ENCODE peak calls at places on chromosomes 7 and 10, in six cellular contexts. E is endodermal cell, K is heart left ventricle, B is Karpas-422, P is HCT116, I is osteoblast. M is an unnamed sample.

GRCh38 chr7:137886706-137887105 is 39.9 kb upstream of the DGKI start:
- DNase-seq in E (no peak), K (no peak), B (no peak), P (no peak), I (no peak), M (no peak)

GRCh38 chr7:36615877-36616276 is 108.4 kb downstream of the AOAH start:
- DNase-seq in E (peak; percentile 50), K (no peak), B (no peak), P (no peak), I (no peak), M (peak; percentile 46)

GRCh38 chr7:33940503-33940902 is 35.2 kb downstream of the BMPER start:
- DNase-seq in E (no peak), K (no peak), B (no peak), P (no peak), I (no peak), M (no peak)

GRCh38 chr10:59965899-59966650 is 59.7 kb upstream of the CCDC6 start:
- DNase-seq in E (no peak), K (no peak), B (no peak), P (no peak), I (no peak), M (no peak)

GRCh38 chr7:70619130-70619529 is 512.8 kb upstream of the GALNT17 start:
- DNase-seq in E (peak; percentile 79), K (no peak), B (no peak), P (no peak), I (no peak), M (peak; percentile 74)

GRCh38 chr7:80151274-80151665 is 16.6 kb downstream of the GNAI1 start:
- DNase-seq in E (no peak), K (no peak), B (no peak), P (no peak), I (no peak), M (no peak)

GRCh38 chr10:131934769-131935168 is 34.0 kb downstream of the PPP2R2D start:
- DNase-seq in E (peak; percentile 78), K (no peak), B (no peak), P (no peak), I (no peak), M (no peak)

GRCh38 chr10:78139336-78139735 is 105.7 kb downstream of the RPS24 start:
- DNase-seq in E (peak; percentile 71), K (peak; percentile 29), B (no peak), P (no peak), I (no peak), M (peak; percentile 70)

GRCh38 chr10:34252111-34252510 is 563.0 kb downstream of the PARD3 start:
- DNase-seq in E (peak; percentile 93), K (peak; percentile 69), B (no peak), P (peak; percentile 28), I (no peak), M (peak; percentile 32)

GRCh38 chr7:158174947-158175346 is 412.7 kb downstream of the PTPRN2 start:
- DNase-seq in E (no peak), K (no peak), B (no peak), P (no peak), I (no peak), M (no peak)

GRCh38 chr7:7438851-7439250 is 96.8 kb downstream of the COL28A1 start:
- DNase-seq in E (no peak), K (no peak), B (no peak), P (peak; percentile 87), I (peak; percentile 89), M (no peak)

GRCh38 chr10:17249820-17250219 is 21.8 kb downstream of the VIM start:
- DNase-seq in E (no peak), K (no peak), B (no peak), P (peak; percentile 29), I (no peak), M (no peak)

GRCh38 chr7:22194633-22195273 is 162.2 kb downstream of the RAPGEF5 start:
- DNase-seq in E (no peak), K (no peak), B (no peak), P (no peak), I (no peak), M (no peak)

GRCh38 chr7:22195402-22195801 is 161.6 kb downstream of the RAPGEF5 start:
- DNase-seq in E (no peak), K (no peak), B (no peak), P (no peak), I (no peak), M (no peak)

GRCh38 chr7:22190736-22191135 is 166.2 kb downstream of the RAPGEF5 start:
- DNase-seq in E (no peak), K (no peak), B (no peak), P (no peak), I (no peak), M (no peak)

GRCh38 chr7:22192778-22193177 is 164.2 kb downstream of the RAPGEF5 start:
- DNase-seq in E (no peak), K (no peak), B (no peak), P (no peak), I (no peak), M (no peak)

GRCh38 chr7:22193361-22194016 is 163.5 kb downstream of the RAPGEF5 start:
- DNase-seq in E (peak; percentile 91), K (no peak), B (no peak), P (no peak), I (no peak), M (peak; percentile 19)
- H3K4me3 ChIP-seq in E (peak overlapping the region; percentile 84), K (no peak overlapping the region), B (no peak overlapping the region), P (no peak overlapping the region), I (peak overlapping the region; percentile 64), M (peak overlapping the region; percentile 46)

GRCh38 chr10:100353770-100354485 is 6.9 kb downstream of the SCD start:
- DNase-seq in E (peak; percentile 19), K (no peak), B (no peak), P (no peak), I (no peak), M (no peak)

GRCh38 chr10:100355069-100355468 is 8.0 kb downstream of the SCD start:
- DNase-seq in E (no peak), K (no peak), B (no peak), P (no peak), I (no peak), M (no peak)

GRCh38 chr10:100359030-100359432 is 12.0 kb downstream of the SCD start:
- DNase-seq in E (peak; percentile 72), K (no peak), B (no peak), P (no peak), I (peak; percentile 62), M (no peak)

GRCh38 chr10:100357073-100357858 is 10.2 kb downstream of the SCD start:
- DNase-seq in E (peak; percentile 9), K (no peak), B (no peak), P (no peak), I (no peak), M (no peak)

DNA sequence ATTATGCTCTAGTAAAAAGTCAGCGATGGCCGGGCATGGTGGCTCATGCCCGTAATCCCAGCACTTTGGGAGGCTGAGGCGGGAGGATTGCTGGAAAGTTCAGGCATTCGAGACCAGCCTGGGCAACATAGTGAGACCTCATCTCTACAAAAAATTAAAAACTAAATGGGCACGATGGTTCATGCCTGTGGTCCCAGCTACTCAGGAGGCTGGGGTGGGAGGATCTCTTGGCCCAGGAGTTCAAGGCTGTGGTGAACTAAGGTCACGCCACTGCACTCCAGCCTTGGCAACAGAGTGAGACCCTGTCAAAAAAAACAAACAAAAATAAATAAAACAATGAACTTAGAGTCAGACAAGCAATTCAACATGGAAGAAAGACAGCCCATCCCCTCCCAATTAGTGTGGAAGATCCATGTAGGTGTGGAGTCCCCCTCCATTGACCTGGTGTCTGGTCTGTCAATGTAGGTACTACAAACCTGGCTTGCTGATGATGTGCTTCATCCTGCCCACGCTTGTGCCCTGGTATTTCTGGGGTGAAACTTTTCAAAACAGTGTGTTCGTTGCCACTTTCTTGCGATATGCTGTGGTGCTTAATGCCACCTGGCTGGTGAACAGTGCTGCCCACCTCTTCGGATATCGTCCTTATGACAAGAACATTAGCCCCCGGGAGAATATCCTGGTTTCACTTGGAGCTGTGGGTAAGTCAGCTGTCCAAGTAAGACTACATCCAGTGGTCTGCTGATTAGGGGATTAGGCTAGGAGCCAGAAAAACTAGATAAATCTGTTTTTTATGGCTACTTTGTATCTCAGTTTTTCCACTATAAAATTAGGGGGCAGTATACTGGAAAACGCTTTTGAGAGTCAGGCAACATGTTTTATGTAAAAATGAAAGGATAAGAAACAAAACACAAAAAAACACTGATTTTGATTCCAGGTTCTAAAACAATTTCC is 9.3 kb downstream of the SCD start:
- DNase-seq in E (peak; percentile 29), K (no peak), B (no peak), P (no peak), I (no peak), M (no peak)
- H3K36me3 ChIP-seq in E (peaks cover 83% of the 10 kb centered on the region), K (no peaks in the 10 kb centered on the region), B (peaks cover 90% of the 10 kb centered on the region), P (peaks cover 75% of the 10 kb centered on the region), I (peaks cover 44% of the 10 kb centered on the region), M (peaks cover 79% of the 10 kb centered on the region)

GRCh38 chr10:24288581-24288980 is 79.6 kb downstream of the KIAA1217 start:
- DNase-seq in E (no peak), K (no peak), B (no peak), P (no peak), I (no peak), M (no peak)
- H3K27me3 ChIP-seq in E (no peaks in the 10 kb centered on the region), K (no peaks in the 10 kb centered on the region), B (no peaks in the 10 kb centered on the region), P (no peaks in the 10 kb centered on the region), I (no peaks in the 10 kb centered on the region), M (no peaks in the 10 kb centered on the region)

DNA sequence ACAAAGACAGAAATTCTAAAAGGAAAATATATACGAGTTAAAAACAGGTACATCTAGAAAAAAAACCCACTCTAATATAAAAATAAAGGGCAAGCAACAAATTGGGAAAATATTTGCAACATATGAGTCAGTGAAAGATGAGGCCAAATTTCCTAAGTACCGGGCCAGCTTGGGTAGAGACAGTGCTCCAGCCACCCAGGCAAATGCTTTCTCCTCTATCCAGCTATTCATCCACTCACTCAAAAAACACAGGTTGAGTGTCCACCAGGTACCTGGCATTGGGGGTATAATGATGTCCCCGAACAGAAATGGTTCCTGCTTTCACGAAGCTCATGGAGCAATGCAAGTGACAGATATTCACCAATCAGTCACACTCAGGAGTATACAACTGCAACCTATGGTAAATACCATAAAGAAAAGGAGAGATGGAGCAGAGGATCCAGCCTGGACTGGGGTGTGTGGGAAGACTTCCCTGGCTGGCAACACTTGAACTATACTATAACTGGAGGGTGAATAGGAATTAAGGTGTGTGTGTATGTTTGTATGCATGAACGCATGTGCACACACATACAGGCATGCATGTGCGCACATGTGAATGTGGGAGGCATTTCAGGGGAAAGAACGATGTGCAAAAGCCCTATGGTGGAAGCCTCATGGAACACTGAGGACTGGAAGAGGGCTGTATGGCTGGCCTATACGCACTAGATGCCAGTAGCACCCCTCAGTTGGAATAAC is 2.3 kb downstream of the ARHGAP22 start:
- DNase-seq in E (no peak), K (no peak), B (no peak), P (no peak), I (no peak), M (no peak)
- H3K4me3 ChIP-seq in E (no peak overlapping the region), K (no peak overlapping the region), B (no peak overlapping the region), P (no peak overlapping the region), I (peak overlapping the region; percentile 59), M (no peak overlapping the region)

DNA sequence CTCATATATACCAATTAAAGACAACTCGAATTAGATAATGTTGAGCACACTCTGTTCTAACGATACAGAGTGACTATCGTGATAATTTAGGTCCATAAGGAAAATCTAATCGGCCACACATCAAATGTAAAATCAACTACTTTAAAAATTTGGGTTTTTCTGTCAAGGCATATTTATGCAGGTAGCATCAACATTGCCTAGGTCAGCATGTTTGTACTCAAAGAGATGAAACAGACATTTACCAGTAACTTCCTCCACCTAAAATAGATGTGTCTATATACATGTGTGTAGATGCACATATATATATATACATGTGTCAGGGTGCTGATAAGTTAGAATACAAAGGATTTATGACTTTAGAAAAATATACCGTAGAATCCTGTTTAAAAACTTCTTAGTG is 22.0 kb downstream of the PSMC2 start:
- DNase-seq in E (no peak), K (no peak), B (no peak), P (no peak), I (no peak), M (no peak)
- H3K36me3 ChIP-seq in E (peaks cover 53% of the 10 kb centered on the region), K (peaks cover 57% of the 10 kb centered on the region), B (peaks cover 30% of the 10 kb centered on the region), P (peaks cover 30% of the 10 kb centered on the region), I (peaks cover 50% of the 10 kb centered on the region), M (peaks cover 18% of the 10 kb centered on the region)

GRCh38 chr10:99236627-99237309 is 1.1 kb upstream of the HPSE2 start:
- DNase-seq in E (peak; percentile 75), K (no peak), B (no peak), P (no peak), I (peak; percentile 19), M (peak; percentile 22)
- H3K27me3 ChIP-seq in E (peaks cover 92% of the 10 kb centered on the region), K (peaks cover 31% of the 10 kb centered on the region), B (no peaks in the 10 kb centered on the region), P (peaks cover 42% of the 10 kb centered on the region), I (peaks cover 54% of the 10 kb centered on the region), M (peaks cover 64% of the 10 kb centered on the region)